ENCODE peak calls at places on chromosomes 13 and 19, in eight cellular contexts. X is NCI-H82; D is H9; G is T-helper 9 cell; E is CD8-positive, alpha-beta T cell; J is cardiac muscle cell; U is germinal center; N is transverse colon. S is an unnamed sample.

GRCh38 chr19:33194884-33195710 is 967 bp downstream of the LRP3 start:
- DNase-seq in X (peak; percentile 54), D (no peak), G (no peak), E (no peak), J (peak; percentile 69), U (no peak), N (peak; percentile 24), S (peak; percentile 79)

GRCh38 chr13:26015276-26015934 is 36.4 kb downstream of the SHISA2 start:
- DNase-seq in X (no peak), D (no peak), G (no peak), E (no peak), J (no peak), U (no peak), N (no peak), S (peak; percentile 3)

GRCh38 chr19:51811344-51811743 is 16.4 kb downstream of the FPR3 start:
- DNase-seq in X (no peak), D (no peak), G (no peak), E (no peak), J (no peak), U (no peak), N (peak; percentile 16), S (no peak)

GRCh38 chr19:39969681-39970423 is 1.1 kb upstream of the PSMC4 start:
- DNase-seq in X (no peak), D (no peak), G (no peak), E (no peak), J (no peak), U (no peak), N (no peak), S (no peak)

GRCh38 chr13:102877285-102877684 is 31.5 kb downstream of the ERCC5 start:
- DNase-seq in X (no peak), D (no peak), G (no peak), E (no peak), J (peak; percentile 81), U (no peak), N (no peak), S (no peak)

GRCh38 chr13:104253063-104253680 is 1187.0 kb upstream of the SLC10A2 start:
- DNase-seq in X (no peak), D (no peak), G (no peak), E (no peak), J (peak; percentile 29), U (no peak), N (no peak), S (no peak)

GRCh38 chr13:103976371-103976770 is 910.2 kb upstream of the SLC10A2 start:
- DNase-seq in X (no peak), D (no peak), G (no peak), E (no peak), J (no peak), U (no peak), N (no peak), S (no peak)

GRCh38 chr19:16773259-16773658 is 53.6 kb downstream of the NWD1 start:
- DNase-seq in X (no peak), D (no peak), G (no peak), E (no peak), J (no peak), U (no peak), N (no peak), S (no peak)

GRCh38 chr19:19259741-19260140 is 13.4 kb downstream of the TM6SF2 start:
- DNase-seq in X (peak; percentile 91), D (peak; percentile 89), G (no peak), E (no peak), J (peak; percentile 12), U (peak; percentile 65), N (no peak), S (peak; percentile 58)

GRCh38 chr13:54709546-54709945 is 1680.9 kb downstream of the OLFM4 start:
- DNase-seq in X (no peak), D (no peak), G (no peak), E (no peak), J (no peak), U (no peak), N (no peak), S (no peak)